ENCODE peak calls at places on chromosomes 7 and 10, in six cellular contexts. G, L, Z, U, T and X are unnamed samples.

GRCh38 chr10:31010062-31010461 is 21.6 kb downstream of the ZNF438 start:
- DNase-seq in G (no peak), U (no peak), T (no peak), Z (no peak), L (no peak), X (no peak)

GRCh38 chr10:128099901-128100300 is 26.3 kb downstream of the MKI67 start:
- DNase-seq in L (no peak), Z (no peak), T (no peak), U (no peak), G (no peak), X (no peak)

GRCh38 chr7:100571829-100572116 is 1.9 kb downstream of the SAP25 start:
- DNase-seq in U (no peak), T (no peak), L (no peak), Z (no peak), G (no peak), X (no peak)

GRCh38 chr7:106840342-106840741 is 24.7 kb upstream of the PIK3CG start:
- DNase-seq in L (no peak), G (no peak), U (peak), Z (no peak), T (peak), X (peak)

GRCh38 chr7:22549667-22550513 is 49.9 kb upstream of the STEAP1B start:
- DNase-seq in Z (peak), T (no peak), U (peak), G (peak), L (peak), X (no peak)

GRCh38 chr10:77844713-77845454 is 81.7 kb downstream of the DLG5 start:
- DNase-seq in U (peak), L (no peak), T (peak), Z (no peak), G (no peak), X (peak)

GRCh38 chr7:158064631-158065030 is 523.0 kb downstream of the PTPRN2 start:
- DNase-seq in L (no peak), Z (no peak), U (no peak), G (no peak), T (no peak), X (no peak)

GRCh38 chr7:51021906-51022570 is 239.3 kb upstream of the GRB10 start:
- DNase-seq in U (peak), L (no peak), Z (no peak), G (no peak), T (no peak), X (no peak)

GRCh38 chr7:22821702-22822485 is 755 bp downstream of the TOMM7 start:
- DNase-seq in L (peak), T (no peak), U (no peak), G (no peak), Z (no peak), X (no peak)

GRCh38 chr7:135678612-135679575 is 16.6 kb downstream of the STMP1 start:
- DNase-seq in L (no peak), T (peak), U (no peak), Z (no peak), G (no peak), X (peak)

GRCh38 chr10:119489572-119490326 is 52.8 kb downstream of the RGS10 start:
- DNase-seq in U (peak), L (peak), G (no peak), T (peak), Z (peak), X (peak)

GRCh38 chr7:102935450-102936110 is 22.8 kb downstream of the LRRC17 start:
- DNase-seq in L (no peak), G (no peak), U (no peak), Z (no peak), T (no peak), X (peak)

GRCh38 chr10:43854042-43854441 is 205.4 kb upstream of the ZNF32 start:
- DNase-seq in U (peak), G (no peak), T (peak), L (no peak), Z (no peak), X (peak)

GRCh38 chr7:31513790-31514189 is at the start of gene ITPRID1:
- DNase-seq in G (no peak), L (no peak), T (no peak), U (no peak), Z (no peak), X (no peak)

GRCh38 chr10:98367626-98368451 is 47.1 kb downstream of the PYROXD2 start:
- DNase-seq in Z (no peak), U (no peak), G (no peak), L (no peak), T (no peak), X (no peak)

GRCh38 chr10:126904807-126905686 is at the start of gene DOCK1:
- DNase-seq in G (no peak), T (peak), Z (no peak), L (peak), U (peak), X (peak)

GRCh38 chr7:6606866-6607583 is 8.4 kb upstream of the ZNF853 start:
- DNase-seq in T (no peak), Z (no peak), L (no peak), G (no peak), U (no peak), X (no peak)

GRCh38 chr10:97711640-97712267 is 1.8 kb upstream of the MARVELD1 start:
- DNase-seq in G (no peak), L (no peak), Z (no peak), T (no peak), U (no peak), X (no peak)

GRCh38 chr7:82319674-82320118 is 123.9 kb downstream of the CACNA2D1 start:
- DNase-seq in U (peak), T (peak), G (peak), L (no peak), Z (no peak), X (peak)

GRCh38 chr10:49334993-49335972 is 36.3 kb downstream of the C10orf71 start:
- DNase-seq in G (no peak), T (no peak), L (no peak), U (no peak), Z (no peak), X (no peak)

GRCh38 chr10:87565010-87565409 is 60.3 kb downstream of the MINPP1 start:
- DNase-seq in Z (no peak), T (no peak), L (no peak), U (no peak), G (no peak), X (no peak)

GRCh38 chr7:100720645-100721504 is 607 bp downstream of the EPO start:
- DNase-seq in T (no peak), U (no peak), Z (no peak), L (no peak), G (no peak), X (no peak)